ENCODE peak calls at places on chromosomes 6 and 20, in four cellular contexts. X, N, I and U are unnamed samples.

GRCh38 chr20:12061471-12061870 is 143.8 kb downstream of the BTBD3 start:
- DNase-seq in I (no peak), N (no peak), X (no peak), U (no peak)

GRCh38 chr20:11372831-11373230 is 544.9 kb upstream of the BTBD3 start:
- DNase-seq in I (no peak), X (no peak), N (no peak), U (no peak)

GRCh38 chr6:1749041-1749440 is 139.3 kb downstream of the FOXC1 start:
- DNase-seq in N (no peak), X (no peak), I (no peak), U (no peak)

GRCh38 chr6:128601060-128601459 is 80.7 kb upstream of the PTPRK start:
- DNase-seq in X (no peak), I (no peak), N (no peak), U (no peak)

GRCh38 chr6:139961190-139961589 is 586.7 kb upstream of the CITED2 start:
- DNase-seq in X (no peak), N (no peak), I (no peak), U (no peak)

GRCh38 chr6:54266400-54266923 is 41.8 kb upstream of the TINAG start:
- DNase-seq in X (peak), N (no peak), I (no peak), U (no peak)

GRCh38 chr20:7248392-7248992 is 481.0 kb downstream of the BMP2 start:
- DNase-seq in I (no peak), X (no peak), N (no peak), U (no peak)

GRCh38 chr20:42915081-42915480 is 274.6 kb downstream of the PTPRT start:
- DNase-seq in I (no peak), N (no peak), X (no peak), U (no peak)

GRCh38 chr20:32457476-32457986 is 99.4 kb downstream of the ASXL1 start:
- DNase-seq in X (peak), I (peak), N (no peak), U (no peak)

GRCh38 chr20:19615629-19616028 is 142.4 kb upstream of the RIN2 start:
- DNase-seq in N (no peak), I (no peak), X (no peak), U (no peak)

GRCh38 chr6:61809004-61809595 is 476.9 kb downstream of the KHDRBS2 start:
- DNase-seq in I (no peak), N (no peak), X (peak), U (no peak)

GRCh38 chr6:48782230-48782629 is 671.2 kb upstream of the PTCHD4 start:
- DNase-seq in X (no peak), I (no peak), N (no peak), U (no peak)

GRCh38 chr6:88641178-88641903 is 322.1 kb downstream of the RNGTT start:
- DNase-seq in X (no peak), I (no peak), N (no peak), U (no peak)

GRCh38 chr6:43774776-43775583 is 5.0 kb downstream of the VEGFA start:
- DNase-seq in N (no peak), I (peak), X (peak), U (no peak)

GRCh38 chr6:26224940-26225847 is 138.0 kb downstream of the HFE start:
- DNase-seq in X (no peak), I (no peak), N (no peak), U (no peak)
- TF ChIP-seq CTCF in X (no peak), I (no peak), N (no peak), U (no peak)

DNA sequence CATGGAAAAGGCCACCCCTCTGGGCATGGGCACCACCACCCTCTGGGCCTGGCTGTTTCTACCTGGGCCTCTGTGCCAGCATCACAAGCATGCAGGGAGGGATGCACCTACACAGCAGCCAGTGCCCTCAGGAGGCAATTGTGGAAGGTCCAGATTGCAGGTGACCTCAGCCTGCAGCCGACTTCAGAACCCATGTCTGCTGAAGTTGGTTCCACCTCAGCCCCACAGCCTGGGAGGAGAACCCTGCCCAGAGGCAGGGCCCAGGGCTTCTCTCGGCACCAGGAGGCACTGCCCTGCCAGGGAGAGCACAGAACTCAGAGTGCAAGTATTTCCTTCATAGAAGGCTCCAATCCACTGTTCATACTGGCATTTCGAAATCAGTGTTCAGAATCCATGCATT is 149.8 kb downstream of the TTLL2 start:
- DNase-seq in N (no peak), X (no peak), I (no peak), U (no peak)
- TF ChIP-seq CTCF in N (no peak), X (no peak), I (no peak), U (no peak)

GRCh38 chr6:134574491-134574890 is 256.6 kb upstream of the SGK1 start:
- DNase-seq in X (no peak), N (no peak), I (no peak), U (no peak)

GRCh38 chr6:134577998-134578397 is 260.1 kb upstream of the SGK1 start:
- DNase-seq in N (no peak), I (no peak), X (no peak), U (no peak)
- TF ChIP-seq CTCF in N (no peak), I (no peak), X (no peak), U (no peak)

GRCh38 chr6:33380272-33380981 is 11.2 kb upstream of the KIFC1 start:
- DNase-seq in X (no peak), N (no peak), I (no peak), U (no peak)

GRCh38 chr6:33384581-33385020 is 7.0 kb upstream of the KIFC1 start:
- DNase-seq in X (no peak), N (no peak), I (no peak), U (no peak)

DNA sequence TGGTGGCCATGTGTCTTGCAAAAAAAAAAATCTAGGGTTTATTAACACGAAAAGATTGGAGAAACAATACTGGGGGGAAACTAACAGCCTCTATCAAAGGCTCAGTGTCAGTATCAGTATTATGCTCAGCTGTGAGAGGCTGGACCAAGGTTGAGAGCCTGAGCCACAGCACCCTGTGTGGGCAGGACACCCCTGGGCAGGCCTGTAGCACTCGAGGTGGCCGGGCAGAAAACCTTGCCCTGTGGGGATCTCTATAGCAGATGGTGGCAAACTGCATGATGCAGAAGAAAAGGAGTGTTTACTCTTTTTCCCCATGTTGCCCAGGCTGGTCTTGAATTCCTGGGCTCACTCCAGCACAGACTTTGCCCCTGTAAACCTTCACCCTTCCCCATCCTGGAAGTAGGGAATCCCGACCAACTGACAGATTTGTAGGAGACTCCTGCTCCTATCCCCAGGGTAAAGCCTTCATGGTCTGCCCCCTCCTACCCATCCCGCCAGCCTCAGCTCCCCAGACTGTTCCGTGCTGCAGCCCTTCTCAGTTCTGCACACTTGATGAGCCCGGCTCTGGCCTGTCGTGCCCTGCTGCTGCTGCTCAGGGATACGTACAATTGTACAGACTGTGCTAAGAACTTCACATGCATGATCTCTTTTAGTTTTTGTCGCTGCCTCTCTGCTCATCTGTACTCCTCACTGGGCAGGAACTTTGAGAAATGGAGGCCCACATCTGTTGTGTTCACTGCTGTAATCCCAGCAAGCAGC is 8.0 kb upstream of the KIFC1 start:
- DNase-seq in X (no peak), I (no peak), N (no peak), U (no peak)
- TF ChIP-seq CTCF in X (no peak), I (no peak), N (no peak), U (no peak)

DNA sequence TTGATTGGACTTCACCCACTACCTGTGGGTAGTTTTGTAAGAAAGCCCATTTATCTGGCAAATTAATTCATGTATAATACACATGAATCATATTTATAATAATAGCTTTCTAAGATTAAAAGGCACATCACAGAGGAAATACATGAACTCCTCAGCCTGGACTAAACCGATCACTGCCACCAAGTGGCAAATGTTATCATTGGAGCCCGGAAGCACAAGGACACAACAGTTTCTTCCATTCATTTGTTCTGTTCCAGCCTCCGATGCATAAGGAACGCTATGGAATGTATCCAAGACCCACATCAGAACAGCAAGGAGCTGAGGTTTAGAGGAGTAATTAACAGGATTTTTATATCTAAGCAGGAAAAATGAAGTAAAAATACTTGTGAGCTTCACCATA is 13.9 kb upstream of the IPCEF1 start:
- DNase-seq in N (no peak), X (peak), I (no peak), U (no peak)
- TF ChIP-seq CTCF in N (no peak), X (no peak), I (peak), U (no peak)

DNA sequence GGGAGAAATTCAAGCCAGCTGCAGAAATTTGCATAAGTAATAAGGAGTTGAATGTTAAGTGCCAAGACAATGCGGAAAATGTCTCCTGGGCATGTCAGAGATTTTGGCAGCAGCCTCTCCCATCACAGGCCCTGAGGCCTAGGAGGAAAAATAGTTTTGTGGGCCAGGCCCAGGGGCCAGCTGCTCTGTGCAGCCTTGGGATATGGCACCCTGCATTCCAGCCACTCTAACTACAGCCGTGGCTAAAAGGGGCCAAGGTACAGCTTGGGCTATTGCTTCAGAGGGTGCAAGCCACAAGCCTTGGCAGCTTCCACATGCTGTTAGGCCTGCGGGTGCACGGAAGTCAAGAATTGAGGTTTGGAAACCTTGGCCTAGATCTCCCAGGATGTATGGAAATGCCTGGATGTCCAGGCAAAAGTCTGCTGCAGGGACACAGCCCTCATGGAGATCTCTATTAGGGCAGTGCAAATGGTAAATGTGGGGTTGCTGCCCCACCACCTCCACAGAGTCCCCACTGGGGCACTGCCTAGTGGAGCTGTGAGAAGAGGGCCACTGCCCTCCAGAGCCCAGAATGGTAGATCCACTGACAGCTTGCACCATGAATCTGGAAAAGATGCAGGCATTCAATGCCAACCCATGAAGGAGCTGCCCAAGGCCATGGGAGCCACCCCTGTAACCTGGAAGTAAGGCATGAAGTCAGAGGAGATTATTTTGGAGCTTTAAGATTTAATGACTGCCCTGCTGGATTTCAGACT is 126.5 kb downstream of the DTNBP1 start:
- DNase-seq in N (no peak), X (no peak), I (no peak), U (no peak)
- TF ChIP-seq CTCF in N (no peak), X (no peak), I (no peak), U (no peak)

GRCh38 chr6:3227363-3228045 is at the start of gene TUBB2B:
- DNase-seq in N (no peak), X (peak), I (peak), U (no peak)

GRCh38 chr6:3226422-3227362 is 761 bp downstream of the TUBB2B start:
- DNase-seq in N (no peak), I (peak), X (peak), U (no peak)

GRCh38 chr6:3229566-3230274 is 2.3 kb upstream of the TUBB2B start:
- DNase-seq in I (no peak), X (peak), N (no peak), U (no peak)

GRCh38 chr6:3228791-3229565 is 1.5 kb upstream of the TUBB2B start:
- DNase-seq in X (peak), N (no peak), I (no peak), U (no peak)

GRCh38 chr6:3228046-3228671 is 706 bp upstream of the TUBB2B start:
- DNase-seq in X (peak), I (no peak), N (no peak), U (no peak)
- TF ChIP-seq CTCF in X (no peak), I (no peak), N (no peak), U (no peak)

GRCh38 chr6:30485236-30485635 is 4.1 kb upstream of the HLA-E start:
- DNase-seq in I (no peak), X (no peak), N (no peak), U (no peak)

GRCh38 chr6:30480536-30481156 is 8.7 kb upstream of the HLA-E start:
- DNase-seq in N (no peak), X (no peak), I (no peak), U (no peak)

GRCh38 chr6:30481213-30481964 is 7.9 kb upstream of the HLA-E start:
- DNase-seq in X (no peak), N (no peak), I (no peak), U (no peak)

GRCh38 chr6:30489081-30490030 is at the start of gene HLA-E:
- DNase-seq in N (peak), I (peak), X (peak), U (peak)

GRCh38 chr6:30483677-30484279 is 5.5 kb upstream of the HLA-E start:
- DNase-seq in X (peak), I (no peak), N (no peak), U (no peak)
- TF ChIP-seq CTCF in X (peak), I (peak), N (no peak), U (no peak)

GRCh38 chr6:161230339-161230738 is 43.5 kb downstream of the AGPAT4 start:
- DNase-seq in I (no peak), N (no peak), X (no peak), U (no peak)

GRCh38 chr6:161227004-161227950 is 46.6 kb downstream of the AGPAT4 start:
- DNase-seq in N (no peak), I (no peak), X (no peak), U (no peak)

GRCh38 chr6:161228096-161228495 is 45.8 kb downstream of the AGPAT4 start:
- DNase-seq in N (no peak), X (no peak), I (no peak), U (no peak)

GRCh38 chr6:161226005-161226964 is 47.6 kb downstream of the AGPAT4 start:
- DNase-seq in X (no peak), I (no peak), N (no peak), U (no peak)

GRCh38 chr6:161228911-161229591 is 44.8 kb downstream of the AGPAT4 start:
- DNase-seq in X (no peak), I (no peak), N (no peak), U (no peak)
- TF ChIP-seq CTCF in X (no peak), I (no peak), N (no peak), U (no peak)

DNA sequence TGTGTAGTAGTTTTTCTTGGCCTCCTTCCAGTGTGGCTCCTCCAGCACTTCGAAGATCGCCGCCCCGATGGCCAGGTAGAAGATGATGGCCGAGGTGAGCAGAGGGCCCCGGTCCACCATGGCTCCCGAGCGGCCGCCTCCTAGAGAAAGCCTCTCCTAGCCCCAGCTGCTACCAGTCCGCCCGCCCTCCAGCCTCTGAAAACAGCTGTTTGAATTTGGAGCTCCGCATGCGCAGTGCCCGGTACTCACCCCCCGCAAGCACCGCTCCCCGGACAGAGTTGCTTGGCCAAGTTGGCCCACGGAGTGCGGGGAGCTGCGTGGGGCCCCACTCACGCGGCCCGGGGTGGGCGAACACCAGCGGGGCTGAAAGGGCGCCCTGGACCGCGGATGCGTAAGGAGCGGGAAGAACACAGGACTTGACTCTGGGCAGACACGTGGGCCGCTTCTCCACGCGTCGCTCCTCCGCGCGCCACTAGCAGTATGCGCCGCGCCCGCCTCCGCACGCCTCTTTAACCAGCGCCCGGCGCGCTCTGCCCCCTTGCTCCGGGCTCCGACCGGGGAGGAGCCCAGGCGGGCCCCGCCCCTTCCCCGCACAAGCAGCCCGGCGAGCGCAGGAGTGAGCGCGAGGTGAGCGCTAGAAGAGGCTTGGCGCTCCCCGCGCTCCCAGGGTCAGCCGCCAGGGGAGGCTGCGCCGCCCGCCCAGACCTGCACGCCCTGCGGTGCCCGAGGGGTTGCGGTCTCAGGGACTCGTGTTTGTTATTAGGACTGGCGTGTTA is at the start of gene KCNK5:
- DNase-seq in X (peak), I (peak), N (peak), U (peak)
- TF ChIP-seq CTCF in X (peak), I (peak), N (no peak), U (no peak)